ENCODE peak calls at places on chromosomes 5 and 9, in seven cellular contexts. G is H1, Z is adrenal gland, I is bronchial epithelial cell, O is upper lobe of right lung, E is fibroblast of the aortic adventitia, R is tibial nerve. Y is an unnamed sample.

GRCh38 chr5:59088546-59088945 is 505.7 kb downstream of the RAB3C start:
- DNase-seq in G (no peak), O (no peak), R (no peak), I (peak; percentile 76), E (no peak), Z (no peak), Y (no peak)

GRCh38 chr5:136518814-136519213 is 153.5 kb upstream of the TRPC7 start:
- DNase-seq in R (no peak), I (peak; percentile 64), E (no peak), O (no peak), G (no peak), Z (no peak), Y (no peak)

GRCh38 chr5:62460578-62460983 is 48.0 kb downstream of the IPO11 start:
- DNase-seq in R (no peak), O (no peak), E (peak; percentile 76), G (no peak), I (peak; percentile 42), Z (no peak), Y (peak; percentile 80)

GRCh38 chr9:19999491-20000057 is 210.7 kb upstream of the SLC24A2 start:
- DNase-seq in E (peak; percentile 58), I (peak; percentile 98), G (no peak), R (no peak), Z (no peak), O (no peak), Y (peak; percentile 87)

GRCh38 chr5:50606179-50606578 is 60.3 kb upstream of the PARP8 start:
- DNase-seq in I (peak; percentile 69), R (no peak), O (no peak), E (no peak), G (no peak), Z (no peak), Y (no peak)

GRCh38 chr9:98983295-98984268 is 39.9 kb downstream of the COL15A1 start:
- DNase-seq in O (no peak), E (peak; percentile 64), R (no peak), G (no peak), Z (no peak), I (no peak), Y (peak; percentile 59)

GRCh38 chr5:32280656-32281081 is 32.1 kb downstream of the MTMR12 start:
- DNase-seq in Z (no peak), E (no peak), R (no peak), G (no peak), I (no peak), O (no peak), Y (no peak)

GRCh38 chr5:38149815-38150195 is 108.6 kb upstream of the EGFLAM start:
- DNase-seq in G (no peak), R (no peak), O (no peak), E (no peak), Z (no peak), I (no peak), Y (no peak)

GRCh38 chr9:87184956-87185642 is 237.8 kb upstream of the GAS1 start:
- DNase-seq in Z (no peak), R (no peak), I (no peak), G (no peak), O (no peak), E (peak; percentile 52), Y (peak; percentile 59)

GRCh38 chr5:143119301-143119769 is 284.2 kb downstream of the NR3C1 start:
- DNase-seq in R (no peak), I (no peak), E (no peak), Z (no peak), O (no peak), G (no peak), Y (no peak)

GRCh38 chr5:83924171-83924570 is 203.5 kb upstream of the HAPLN1 start:
- DNase-seq in E (peak; percentile 85), O (no peak), R (no peak), I (no peak), Z (no peak), G (no peak), Y (peak; percentile 75)

GRCh38 chr5:141704782-141705297 is 22.8 kb upstream of the ARAP3 start:
- DNase-seq in E (no peak), I (no peak), R (no peak), G (no peak), Z (no peak), O (no peak), Y (no peak)

GRCh38 chr5:31366941-31367340 is 165.0 kb downstream of the DROSHA start:
- DNase-seq in Z (no peak), G (no peak), R (no peak), O (no peak), E (peak; percentile 84), I (no peak), Y (no peak)

GRCh38 chr9:135515541-135515951 is 5.7 kb upstream of the LCN1 start:
- DNase-seq in Z (peak; percentile 2), O (peak; percentile 48), G (no peak), I (no peak), E (no peak), R (no peak), Y (no peak)

GRCh38 chr5:149887622-149888183 is 56.9 kb downstream of the PDE6A start:
- DNase-seq in R (no peak), Z (peak; percentile 67), E (peak; percentile 90), I (no peak), G (no peak), O (no peak), Y (peak; percentile 96)

GRCh38 chr9:127277099-127277498 is 12.5 kb downstream of the GARNL3 start:
- DNase-seq in O (no peak), G (no peak), E (no peak), Z (no peak), I (no peak), R (no peak), Y (no peak)

GRCh38 chr9:92463989-92464388 is 18.3 kb downstream of the ASPN start:
- DNase-seq in O (no peak), I (peak; percentile 88), Z (peak; percentile 16), G (no peak), E (peak; percentile 94), R (no peak), Y (peak; percentile 87)

GRCh38 chr9:97046228-97046627 is 7.3 kb upstream of the CTSV start:
- DNase-seq in G (peak; percentile 66), E (peak; percentile 1), Z (no peak), R (no peak), I (peak; percentile 98), O (peak; percentile 80), Y (peak; percentile 14)

GRCh38 chr5:1543398-1544293 is 19.9 kb upstream of the LPCAT1 start:
- DNase-seq in G (peak; percentile 32), I (no peak), R (no peak), E (peak; percentile 62), O (peak; percentile 58), Z (no peak), Y (no peak)

GRCh38 chr5:111774525-111774924 is 17.5 kb upstream of the NREP start:
- DNase-seq in R (no peak), O (peak; percentile 71), E (peak; percentile 61), Z (no peak), G (no peak), I (peak; percentile 32), Y (peak; percentile 70)

GRCh38 chr5:59021837-59022514 is 439.1 kb downstream of the RAB3C start:
- DNase-seq in R (no peak), Z (no peak), I (peak; percentile 31), G (no peak), O (peak; percentile 78), E (no peak), Y (no peak)

GRCh38 chr9:137099231-137099630 is 12.4 kb downstream of the MAN1B1 start:
- DNase-seq in R (no peak), I (no peak), G (no peak), O (no peak), Z (no peak), E (no peak), Y (no peak)

GRCh38 chr5:180026320-180026719 is 45.2 kb downstream of the RNF130 start:
- DNase-seq in G (no peak), R (no peak), E (peak; percentile 12), Z (peak; percentile 22), I (peak; percentile 54), O (no peak), Y (peak; percentile 85)

DNA sequence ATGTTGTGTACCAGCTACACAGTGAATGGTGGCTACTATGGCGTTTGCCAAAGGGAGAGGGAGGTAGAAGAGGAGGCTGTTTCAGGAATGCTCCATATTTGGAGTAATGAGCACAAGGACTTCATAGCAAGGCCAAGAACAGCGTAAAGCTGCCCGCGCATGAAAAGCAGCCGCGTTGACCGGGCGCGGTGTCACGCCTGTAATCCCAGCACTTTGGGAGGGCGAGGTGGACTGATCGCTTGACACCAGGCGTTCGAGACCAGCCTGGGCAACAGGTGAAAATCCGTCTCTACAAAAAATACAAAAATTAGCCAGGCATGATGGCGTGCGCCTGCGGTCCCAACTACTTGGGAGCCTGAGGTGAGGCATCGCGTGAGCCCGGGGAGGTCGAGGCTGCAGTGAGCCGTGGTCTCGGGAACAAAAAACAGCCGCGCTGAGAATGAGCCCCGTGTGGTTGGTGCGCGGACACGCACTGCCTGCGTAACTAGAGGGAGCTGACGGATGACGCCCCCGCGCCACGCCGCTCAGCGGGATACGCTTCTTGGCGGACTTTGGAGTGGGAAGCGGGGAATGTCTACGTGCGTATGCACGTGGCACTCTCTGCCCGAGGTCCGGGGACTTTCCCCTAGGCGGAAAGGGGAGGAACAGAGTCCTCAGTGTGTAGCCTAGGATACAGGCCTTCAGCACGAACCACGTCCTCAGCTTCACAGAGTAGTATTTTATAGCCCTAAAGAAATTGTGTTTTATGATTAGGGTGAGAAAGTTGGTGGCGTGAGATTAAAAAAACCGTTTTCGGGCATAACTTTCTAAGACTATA is at the start of gene RMRP:
- DNase-seq in R (peak; percentile 82), G (peak; percentile 96), I (peak; percentile 98), Z (peak; percentile 99), O (peak; percentile 98), E (peak; percentile 100), Y (peak; percentile 100)
- TF ChIP-seq CTCF in R (peak; percentile 84), G (peak; percentile 8), I (peak; percentile 29), Z (peak; percentile 80), O (peak; percentile 48), E (peak; percentile 40), Y (peak; percentile 30)

DNA sequence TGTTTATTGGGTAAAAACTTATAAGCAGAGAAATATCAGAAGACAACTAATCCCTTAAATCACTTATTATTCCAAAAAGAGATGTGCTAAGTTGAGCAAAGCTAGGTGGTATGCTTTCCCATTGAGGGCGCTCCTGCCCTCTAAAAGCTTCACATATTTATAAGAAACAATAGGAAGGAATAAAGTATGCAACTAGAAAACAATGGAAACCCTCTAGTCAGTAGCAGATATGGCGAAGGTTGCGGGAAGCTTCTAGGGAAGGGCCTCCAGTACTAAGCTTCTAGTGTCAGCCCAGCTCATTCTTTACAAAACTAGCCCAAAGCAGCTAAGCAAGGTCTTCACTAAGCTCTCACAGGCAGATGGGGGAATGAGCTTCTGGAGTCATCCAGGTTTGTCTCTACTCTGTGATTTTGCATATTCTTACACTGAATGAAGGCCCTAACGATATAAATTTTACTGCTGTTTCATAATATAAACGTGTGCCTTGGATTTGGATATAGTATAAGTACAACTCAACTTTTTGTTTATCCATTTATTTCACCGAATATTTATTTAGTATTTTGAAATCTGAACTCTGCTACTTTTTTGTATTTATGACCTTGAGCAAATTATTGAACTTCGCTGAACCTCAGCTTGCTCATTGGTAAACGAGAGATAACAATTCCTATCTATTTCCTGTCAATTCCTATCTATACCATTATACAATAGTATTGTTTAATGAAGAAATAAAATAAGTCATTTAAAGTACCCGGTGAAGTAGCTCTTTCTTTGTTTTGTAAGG is 571.4 kb downstream of the ELAVL2 start:
- DNase-seq in E (no peak), R (no peak), O (no peak), G (no peak), Z (no peak), I (no peak), Y (no peak)
- TF ChIP-seq CTCF in E (no peak), R (no peak), O (no peak), G (peak; percentile 21), Z (no peak), I (no peak), Y (no peak)

GRCh38 chr5:66239034-66239433 is 94.9 kb downstream of the SREK1 start:
- DNase-seq in O (no peak), Z (no peak), E (no peak), G (no peak), R (no peak), I (peak; percentile 26), Y (peak; percentile 13)
- TF ChIP-seq CTCF in O (no peak), Z (no peak), E (no peak), G (peak; percentile 53), R (no peak), I (peak; percentile 26), Y (peak; percentile 32)

GRCh38 chr9:90774682-90775081 is 26.9 kb upstream of the SYK start:
- DNase-seq in R (no peak), Z (no peak), I (peak; percentile 18), E (no peak), G (no peak), O (no peak), Y (no peak)
- TF ChIP-seq CTCF in R (no peak), Z (no peak), I (peak; percentile 28), E (no peak), G (peak; percentile 4), O (no peak), Y (no peak)